ENCODE peak calls at places on chromosome 2, in four cellular contexts. Q, C, L and H are unnamed samples.

GRCh38 chr2:12787891-12788783 is 71.4 kb downstream of the TRIB2 start:
- DNase-seq in C (no peak), L (peak; percentile 98), Q (peak; percentile 89), H (no peak)

GRCh38 chr2:237919593-237919992 is 47.2 kb upstream of the UBE2F start:
- DNase-seq in Q (no peak), C (no peak), L (no peak), H (no peak)

GRCh38 chr2:149573760-149574159 is 13.8 kb downstream of the MMADHC start:
- DNase-seq in C (no peak), L (peak; percentile 34), Q (peak; percentile 48), H (no peak)

GRCh38 chr2:191032588-191033429 is 18.8 kb upstream of the STAT1 start:
- DNase-seq in Q (no peak), C (no peak), L (no peak), H (no peak)

GRCh38 chr2:23904692-23905091 is 22.2 kb downstream of the ATAD2B start:
- DNase-seq in C (no peak), Q (peak; percentile 76), L (peak; percentile 83), H (no peak)

GRCh38 chr2:64063924-64064331 is 44.7 kb upstream of the VPS54 start:
- DNase-seq in L (peak; percentile 42), Q (peak; percentile 82), C (no peak), H (no peak)

GRCh38 chr2:44544991-44545390 is 183.2 kb downstream of the CAMKMT start:
- DNase-seq in C (no peak), Q (no peak), L (no peak), H (no peak)

GRCh38 chr2:230900336-230900995 is 24.6 kb downstream of the GPR55 start:
- DNase-seq in Q (no peak), L (no peak), C (no peak), H (no peak)

GRCh38 chr2:166197446-166197845 is 69.6 kb upstream of the SCN1A start:
- DNase-seq in L (peak; percentile 5), Q (peak; percentile 38), C (no peak), H (no peak)